ENCODE peak calls at places on chromosomes 2 and 18, in nine cellular contexts. One of them, this sample, is unnamed.

GRCh38 chr2:74778381-74779371 is 55.3 kb upstream of the HK2 start:
- DNase-seq in AG08395: peak; percentile 54
- DNase-seq in lower lobe of right lung: no peak
- DNase-seq in tibial artery: no peak
- DNase-seq in HTR-8/SVneo: no peak
- DNase-seq in frontal cortex: no peak
- DNase-seq in NCI-H510A: no peak
- DNase-seq in NCI-H1105: peak; percentile 45
- DNase-seq in stimulated activated CD8-positive, alpha-beta memory T cell treated with anti-CD3 and anti-CD28 coated beads, Interleukin-4, amount 100 ng/mL, for 24 hours: no peak
- DNase-seq in this sample: no peak

GRCh38 chr18:76491436-76491800 is 3.6 kb downstream of the ZNF516 start:
- DNase-seq in stimulated activated CD8-positive, alpha-beta memory T cell treated with anti-CD3 and anti-CD28 coated beads, Interleukin-4, amount 100 ng/mL, for 24 hours: peak; percentile 47
- DNase-seq in NCI-H1105: peak; percentile 67
- DNase-seq in lower lobe of right lung: peak; percentile 86
- DNase-seq in AG08395: peak; percentile 79
- DNase-seq in frontal cortex: peak; percentile 79
- DNase-seq in HTR-8/SVneo: no peak
- DNase-seq in NCI-H510A: peak; percentile 89
- DNase-seq in tibial artery: peak; percentile 62
- DNase-seq in this sample: peak; percentile 67

GRCh38 chr2:200490001-200490400 is 19.9 kb downstream of the KCTD18 start:
- DNase-seq in AG08395: no peak
- DNase-seq in NCI-H1105: no peak
- DNase-seq in tibial artery: no peak
- DNase-seq in NCI-H510A: no peak
- DNase-seq in stimulated activated CD8-positive, alpha-beta memory T cell treated with anti-CD3 and anti-CD28 coated beads, Interleukin-4, amount 100 ng/mL, for 24 hours: no peak
- DNase-seq in HTR-8/SVneo: no peak
- DNase-seq in lower lobe of right lung: no peak
- DNase-seq in frontal cortex: no peak
- DNase-seq in this sample: no peak

GRCh38 chr2:203279288-203279687 is 40.5 kb downstream of the CYP20A1 start:
- DNase-seq in stimulated activated CD8-positive, alpha-beta memory T cell treated with anti-CD3 and anti-CD28 coated beads, Interleukin-4, amount 100 ng/mL, for 24 hours: no peak
- DNase-seq in AG08395: no peak
- DNase-seq in frontal cortex: no peak
- DNase-seq in NCI-H1105: no peak
- DNase-seq in HTR-8/SVneo: no peak
- DNase-seq in NCI-H510A: no peak
- DNase-seq in tibial artery: no peak
- DNase-seq in lower lobe of right lung: no peak
- DNase-seq in this sample: no peak

GRCh38 chr2:70089220-70089945 is 2.1 kb downstream of the PCBP1 start:
- DNase-seq in stimulated activated CD8-positive, alpha-beta memory T cell treated with anti-CD3 and anti-CD28 coated beads, Interleukin-4, amount 100 ng/mL, for 24 hours: peak; percentile 22
- DNase-seq in NCI-H510A: peak; percentile 41
- DNase-seq in tibial artery: no peak
- DNase-seq in AG08395: no peak
- DNase-seq in frontal cortex: no peak
- DNase-seq in HTR-8/SVneo: no peak
- DNase-seq in NCI-H1105: peak; percentile 15
- DNase-seq in lower lobe of right lung: no peak
- DNase-seq in this sample: no peak

GRCh38 chr2:223865124-223865523 is 27.7 kb upstream of the AP1S3 start:
- DNase-seq in AG08395: no peak
- DNase-seq in frontal cortex: no peak
- DNase-seq in tibial artery: no peak
- DNase-seq in lower lobe of right lung: no peak
- DNase-seq in stimulated activated CD8-positive, alpha-beta memory T cell treated with anti-CD3 and anti-CD28 coated beads, Interleukin-4, amount 100 ng/mL, for 24 hours: no peak
- DNase-seq in NCI-H510A: no peak
- DNase-seq in HTR-8/SVneo: no peak
- DNase-seq in NCI-H1105: no peak
- DNase-seq in this sample: no peak

GRCh38 chr2:54577035-54577434 is 120.9 kb downstream of the SPTBN1 start:
- DNase-seq in NCI-H1105: peak; percentile 82
- DNase-seq in HTR-8/SVneo: no peak
- DNase-seq in lower lobe of right lung: no peak
- DNase-seq in AG08395: no peak
- DNase-seq in NCI-H510A: no peak
- DNase-seq in frontal cortex: no peak
- DNase-seq in stimulated activated CD8-positive, alpha-beta memory T cell treated with anti-CD3 and anti-CD28 coated beads, Interleukin-4, amount 100 ng/mL, for 24 hours: no peak
- DNase-seq in tibial artery: no peak
- DNase-seq in this sample: no peak

GRCh38 chr2:202909394-202910192 is 1.9 kb downstream of the WDR12 start:
- DNase-seq in HTR-8/SVneo: no peak
- DNase-seq in tibial artery: no peak
- DNase-seq in NCI-H1105: no peak
- DNase-seq in frontal cortex: no peak
- DNase-seq in stimulated activated CD8-positive, alpha-beta memory T cell treated with anti-CD3 and anti-CD28 coated beads, Interleukin-4, amount 100 ng/mL, for 24 hours: no peak
- DNase-seq in NCI-H510A: no peak
- DNase-seq in lower lobe of right lung: no peak
- DNase-seq in AG08395: no peak
- DNase-seq in this sample: no peak

GRCh38 chr2:9657731-9658130 is 26.9 kb upstream of the YWHAQ start:
- DNase-seq in NCI-H1105: no peak
- DNase-seq in lower lobe of right lung: no peak
- DNase-seq in HTR-8/SVneo: no peak
- DNase-seq in AG08395: no peak
- DNase-seq in tibial artery: no peak
- DNase-seq in stimulated activated CD8-positive, alpha-beta memory T cell treated with anti-CD3 and anti-CD28 coated beads, Interleukin-4, amount 100 ng/mL, for 24 hours: no peak
- DNase-seq in frontal cortex: no peak
- DNase-seq in NCI-H510A: no peak
- DNase-seq in this sample: no peak

GRCh38 chr2:115774361-115774760 is 1331.9 kb downstream of the DPP10 start:
- DNase-seq in NCI-H510A: no peak
- DNase-seq in lower lobe of right lung: no peak
- DNase-seq in NCI-H1105: no peak
- DNase-seq in HTR-8/SVneo: no peak
- DNase-seq in frontal cortex: no peak
- DNase-seq in tibial artery: no peak
- DNase-seq in stimulated activated CD8-positive, alpha-beta memory T cell treated with anti-CD3 and anti-CD28 coated beads, Interleukin-4, amount 100 ng/mL, for 24 hours: no peak
- DNase-seq in AG08395: no peak
- DNase-seq in this sample: no peak

GRCh38 chr2:85753525-85754312 is at the start of gene ATOH8:
- DNase-seq in tibial artery: peak; percentile 81
- DNase-seq in NCI-H1105: peak; percentile 48
- DNase-seq in AG08395: peak; percentile 63
- DNase-seq in stimulated activated CD8-positive, alpha-beta memory T cell treated with anti-CD3 and anti-CD28 coated beads, Interleukin-4, amount 100 ng/mL, for 24 hours: no peak
- DNase-seq in frontal cortex: peak; percentile 83
- DNase-seq in NCI-H510A: peak; percentile 79
- DNase-seq in HTR-8/SVneo: no peak
- DNase-seq in lower lobe of right lung: peak; percentile 90
- DNase-seq in this sample: no peak

GRCh38 chr18:3368193-3368592 is 81.8 kb upstream of the TGIF1 start:
- DNase-seq in AG08395: peak; percentile 55
- DNase-seq in tibial artery: no peak
- DNase-seq in frontal cortex: no peak
- DNase-seq in HTR-8/SVneo: peak; percentile 29
- DNase-seq in stimulated activated CD8-positive, alpha-beta memory T cell treated with anti-CD3 and anti-CD28 coated beads, Interleukin-4, amount 100 ng/mL, for 24 hours: no peak
- DNase-seq in lower lobe of right lung: no peak
- DNase-seq in NCI-H1105: no peak
- DNase-seq in NCI-H510A: no peak
- DNase-seq in this sample: no peak

GRCh38 chr2:186274936-186275575 is 211.0 kb upstream of the ZC3H15 start:
- DNase-seq in stimulated activated CD8-positive, alpha-beta memory T cell treated with anti-CD3 and anti-CD28 coated beads, Interleukin-4, amount 100 ng/mL, for 24 hours: no peak
- DNase-seq in frontal cortex: no peak
- DNase-seq in NCI-H510A: no peak
- DNase-seq in AG08395: peak; percentile 34
- DNase-seq in lower lobe of right lung: no peak
- DNase-seq in HTR-8/SVneo: peak; percentile 1
- DNase-seq in NCI-H1105: no peak
- DNase-seq in tibial artery: no peak
- DNase-seq in this sample: no peak

GRCh38 chr18:43692291-43692690 is 415.0 kb upstream of the SYT4 start:
- DNase-seq in stimulated activated CD8-positive, alpha-beta memory T cell treated with anti-CD3 and anti-CD28 coated beads, Interleukin-4, amount 100 ng/mL, for 24 hours: no peak
- DNase-seq in NCI-H1105: no peak
- DNase-seq in frontal cortex: no peak
- DNase-seq in lower lobe of right lung: no peak
- DNase-seq in tibial artery: no peak
- DNase-seq in NCI-H510A: no peak
- DNase-seq in HTR-8/SVneo: no peak
- DNase-seq in AG08395: peak; percentile 18
- DNase-seq in this sample: no peak

This sample was measured in RKO.